ENCODE peak calls at places on chromosomes 7 and 10, in four cellular contexts. U, O, G and W are unnamed samples.

GRCh38 chr7:133358728-133359127 is 105.8 kb downstream of the EXOC4 start:
- DNase-seq in U (no peak), O (no peak), G (no peak), W (no peak)

GRCh38 chr7:151608031-151608551 is 88.4 kb upstream of the RHEB start:
- DNase-seq in U (no peak), O (no peak), G (no peak), W (peak)

GRCh38 chr7:4479367-4480039 is 202.6 kb upstream of the FOXK1 start:
- DNase-seq in U (peak), O (peak), G (peak), W (peak)

GRCh38 chr7:7766671-7767070 is 48.3 kb upstream of the RPA3 start:
- DNase-seq in U (no peak), O (no peak), G (no peak), W (no peak)

GRCh38 chr7:47069385-47070076 is 512.4 kb downstream of the TNS3 start:
- DNase-seq in U (no peak), O (no peak), G (no peak), W (no peak)

GRCh38 chr10:119863951-119864565 is 8.6 kb downstream of the MCMBP start:
- DNase-seq in U (no peak), O (no peak), G (no peak), W (no peak)

GRCh38 chr10:104208730-104209129 is 23.4 kb downstream of the CFAP43 start:
- DNase-seq in U (no peak), O (no peak), G (no peak), W (no peak)

GRCh38 chr7:134458341-134458805 is 527 bp downstream of the AKR1B1 start:
- DNase-seq in U (peak), O (no peak), G (no peak), W (no peak)

GRCh38 chr7:130254555-130254954 is 12.1 kb upstream of the CPA2 start:
- DNase-seq in U (no peak), O (no peak), G (no peak), W (no peak)

GRCh38 chr7:95871078-95871848 is 98.9 kb downstream of the DYNC1I1 start:
- DNase-seq in U (peak), O (no peak), G (peak), W (peak)

GRCh38 chr7:149799397-149800168 is 26.2 kb upstream of the ZNF467 start:
- DNase-seq in U (peak), O (no peak), G (peak), W (no peak)

GRCh38 chr10:118276203-118276602 is 65.9 kb downstream of the FAM204A start:
- DNase-seq in U (no peak), O (no peak), G (no peak), W (no peak)

GRCh38 chr10:116673866-116674265 is 53.1 kb downstream of the PNLIPRP2 start:
- DNase-seq in U (no peak), O (no peak), G (no peak), W (no peak)

GRCh38 chr10:12389154-12389734 is 39.9 kb downstream of the CAMK1D start:
- DNase-seq in U (no peak), O (no peak), G (no peak), W (no peak)

GRCh38 chr7:4882169-4882741 is 1.3 kb downstream of the RADIL start:
- DNase-seq in U (no peak), O (no peak), G (peak), W (no peak)

GRCh38 chr10:44326474-44327030 is 58.3 kb downstream of the CXCL12 start:
- DNase-seq in U (no peak), O (no peak), G (no peak), W (no peak)

GRCh38 chr10:68330852-68331454 is 911 bp upstream of the HNRNPH3 start:
- DNase-seq in U (no peak), O (no peak), G (no peak), W (no peak)

GRCh38 chr10:77793831-77794230 is 132.7 kb downstream of the DLG5 start:
- DNase-seq in U (no peak), O (no peak), G (no peak), W (no peak)

GRCh38 chr7:127437772-127438330 is 45.3 kb upstream of the ZNF800 start:
- DNase-seq in U (no peak), O (no peak), G (no peak), W (no peak)

GRCh38 chr7:131103997-131104396 is 223.7 kb upstream of the MKLN1 start:
- DNase-seq in U (no peak), O (no peak), G (no peak), W (no peak)

GRCh38 chr7:108103566-108104298 is 26.4 kb downstream of the LAMB4 start:
- DNase-seq in U (peak), O (no peak), G (peak), W (no peak)

GRCh38 chr10:117496031-117496430 is 46.5 kb upstream of the EMX2 start:
- DNase-seq in U (no peak), O (no peak), G (no peak), W (no peak)

GRCh38 chr7:24401628-24402593 is 117.9 kb downstream of the NPY start:
- DNase-seq in U (peak), O (no peak), G (peak), W (peak)

GRCh38 chr7:117169907-117170306 is 153.0 kb downstream of the WNT2 start:
- DNase-seq in U (no peak), O (no peak), G (no peak), W (no peak)

GRCh38 chr7:46256870-46257528 is 335.9 kb upstream of the IGFBP3 start:
- DNase-seq in U (no peak), O (no peak), G (no peak), W (no peak)

GRCh38 chr10:49655099-49655498 is 24.4 kb upstream of the C10orf53 start:
- DNase-seq in U (no peak), O (no peak), G (no peak), W (no peak)

GRCh38 chr7:50196719-50197118 is 103.7 kb upstream of the ZPBP start:
- DNase-seq in U (peak), O (no peak), G (no peak), W (no peak)
- TF ChIP-seq ATF3 in U (no peak), O (no peak), G (no peak), W (no peak)

DNA sequence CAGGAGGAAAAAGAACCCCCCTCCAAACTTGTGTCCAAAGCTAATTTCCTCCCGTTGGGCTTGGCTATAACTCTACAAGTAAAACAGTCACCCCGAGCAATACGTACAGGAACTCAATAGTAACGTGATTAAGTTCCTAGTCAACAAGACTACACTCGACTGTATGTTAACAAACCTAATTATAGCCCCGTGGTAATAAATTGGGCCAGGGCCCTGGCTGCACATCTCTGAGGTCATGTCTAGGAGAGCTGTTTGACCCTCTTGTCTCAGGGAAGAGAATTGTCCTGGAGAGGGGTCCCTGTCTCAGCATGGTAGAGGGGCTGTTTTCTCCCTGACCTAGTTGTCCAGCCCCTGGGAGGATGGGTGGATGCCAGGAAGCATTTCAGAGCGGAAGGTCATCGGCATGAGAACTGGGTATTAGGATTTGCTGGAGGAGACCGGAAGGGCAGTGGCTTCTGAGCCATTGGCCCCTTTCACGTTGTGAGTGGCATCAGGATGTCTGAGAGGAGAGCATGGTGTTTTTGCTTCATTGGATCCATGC is 60.2 kb upstream of the COMTD1 start:
- DNase-seq in U (no peak), O (no peak), G (no peak), W (no peak)
- TF ChIP-seq FOSL1 in U (no peak), O (no peak), G (no peak), W (no peak)

DNA sequence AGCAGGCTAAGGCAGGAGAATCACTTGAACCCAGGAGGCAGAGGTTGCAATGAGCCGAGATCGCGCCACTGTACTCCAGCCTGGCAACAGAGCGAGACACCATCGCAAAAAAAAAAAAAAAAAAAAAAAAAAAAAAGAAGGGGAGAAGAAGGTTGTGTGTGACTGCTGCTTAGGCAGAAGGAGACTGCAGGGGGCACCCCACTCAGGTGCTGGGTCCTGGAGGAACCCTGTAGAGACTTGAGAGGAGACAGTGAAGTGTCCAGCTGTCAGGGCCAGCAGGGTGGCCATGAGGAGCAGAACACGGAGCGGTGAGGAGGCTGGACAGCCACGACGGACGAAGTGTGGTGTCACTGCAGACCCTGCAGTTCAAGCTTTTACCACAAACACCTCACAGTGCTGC is 99.0 kb upstream of the NMT2 start:
- DNase-seq in U (no peak), O (no peak), G (no peak), W (no peak)
- TF ChIP-seq ATF3 in U (no peak), O (no peak), G (no peak), W (no peak)

GRCh38 chr10:15814565-15814964 is 45.7 kb downstream of the MINDY3 start:
- DNase-seq in U (no peak), O (no peak), G (no peak), W (no peak)

GRCh38 chr10:15809450-15809849 is 50.9 kb downstream of the MINDY3 start:
- DNase-seq in U (no peak), O (no peak), G (no peak), W (no peak)

GRCh38 chr10:15815242-15815885 is 44.9 kb downstream of the MINDY3 start:
- DNase-seq in U (no peak), O (no peak), G (no peak), W (no peak)

GRCh38 chr10:15817407-15818046 is 42.8 kb downstream of the MINDY3 start:
- DNase-seq in U (peak), O (no peak), G (no peak), W (no peak)

DNA sequence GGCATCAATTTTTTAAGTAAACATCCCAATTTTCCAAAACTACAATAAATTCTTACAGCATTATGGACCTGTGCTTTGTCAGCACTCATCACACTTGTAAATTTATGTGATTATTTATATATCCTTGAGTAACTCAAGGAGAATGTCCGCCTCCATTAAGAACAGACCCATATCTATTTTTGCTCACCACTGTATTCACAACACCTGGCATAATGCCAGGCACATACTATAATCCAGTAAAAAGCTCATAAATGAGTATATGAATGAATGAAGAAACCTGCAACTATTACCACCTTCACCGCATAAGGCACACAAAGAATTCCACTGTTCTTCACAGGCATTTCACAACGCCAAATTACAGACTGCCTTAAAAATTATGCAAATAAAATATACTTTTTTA is 46.9 kb downstream of the MINDY3 start:
- DNase-seq in U (no peak), O (no peak), G (no peak), W (no peak)
- TF ChIP-seq FOSL1 in U (no peak), O (no peak), G (no peak), W (no peak)